ENCODE peak calls at places on chromosomes 5 and 9, in four cellular contexts. E, T, U and X are unnamed samples.

GRCh38 chr9:136361047-136361756 is 2.3 kb downstream of the DNLZ start:
- DNase-seq in E (no peak), T (peak; percentile 43), U (peak; percentile 50), X (no peak)

GRCh38 chr9:79567671-79568098 is 4.1 kb upstream of the TLE4 start:
- DNase-seq in E (no peak), T (peak; percentile 21), U (no peak), X (no peak)

GRCh38 chr5:55370291-55370925 is 62.6 kb downstream of the MTREX start:
- DNase-seq in E (no peak), T (no peak), U (no peak), X (no peak)

GRCh38 chr5:82523633-82524032 is 245.5 kb upstream of the RPS23 start:
- DNase-seq in E (no peak), T (no peak), U (no peak), X (no peak)

GRCh38 chr5:55276771-55277170 is 30.7 kb downstream of the DHX29 start:
- DNase-seq in E (no peak), T (peak; percentile 93), U (peak; percentile 41), X (no peak)

GRCh38 chr5:89883967-89884366 is 525.6 kb downstream of the CETN3 start:
- DNase-seq in E (peak; percentile 25), T (no peak), U (no peak), X (no peak)

GRCh38 chr9:108551030-108551964 is 304.5 kb downstream of the ACTL7B start:
- DNase-seq in E (no peak), T (peak; percentile 94), U (peak; percentile 87), X (no peak)

GRCh38 chr5:907366-907765 is 14.7 kb downstream of the TRIP13 start:
- DNase-seq in E (no peak), T (no peak), U (no peak), X (no peak)

GRCh38 chr5:66207800-66208561 is 63.9 kb downstream of the SREK1 start:
- DNase-seq in E (no peak), T (no peak), U (peak; percentile 42), X (no peak)

GRCh38 chr5:5751987-5752386 is 329.5 kb downstream of the ICE1 start:
- DNase-seq in E (no peak), T (no peak), U (no peak), X (no peak)